ENCODE peak calls at places on chromosome 20, in nine cellular contexts. One of them, this sample, is unnamed. For H3K36me3, the result is how much of the 10 kb centered on the place peaks cover.

GRCh38 chr20:3687655-3688054 is 5.8 kb upstream of the ADAM33 start:
- DNase-seq in cardiac muscle cell: no peak
- DNase-seq in lower lobe of right lung: no peak
- DNase-seq in transverse colon: no peak
- DNase-seq in adrenal gland: no peak
- DNase-seq in ovary: no peak
- DNase-seq in HCT116: peak
- DNase-seq in CD8-positive, alpha-beta T cell: no peak
- DNase-seq in pancreas: no peak
- DNase-seq in this sample: peak

GRCh38 chr20:36314734-36315544 is 8.8 kb downstream of the DLGAP4 start:
- DNase-seq in adrenal gland: no peak
- DNase-seq in HCT116: no peak
- DNase-seq in CD8-positive, alpha-beta T cell: no peak
- DNase-seq in pancreas: no peak
- DNase-seq in transverse colon: no peak
- DNase-seq in ovary: no peak
- DNase-seq in cardiac muscle cell: no peak
- DNase-seq in lower lobe of right lung: no peak
- DNase-seq in this sample: no peak

GRCh38 chr20:1918766-1919165 is 23.6 kb downstream of the SIRPA start:
- DNase-seq in CD8-positive, alpha-beta T cell: no peak
- DNase-seq in transverse colon: no peak
- DNase-seq in ovary: no peak
- DNase-seq in lower lobe of right lung: no peak
- DNase-seq in HCT116: no peak
- DNase-seq in pancreas: no peak
- DNase-seq in cardiac muscle cell: no peak
- DNase-seq in adrenal gland: no peak
- DNase-seq in this sample: no peak

GRCh38 chr20:55888655-55889054 is 116.7 kb downstream of the CBLN4 start:
- DNase-seq in transverse colon: no peak
- DNase-seq in lower lobe of right lung: no peak
- DNase-seq in cardiac muscle cell: no peak
- DNase-seq in adrenal gland: no peak
- DNase-seq in pancreas: no peak
- DNase-seq in ovary: no peak
- DNase-seq in HCT116: no peak
- DNase-seq in CD8-positive, alpha-beta T cell: no peak
- DNase-seq in this sample: no peak

GRCh38 chr20:43032459-43032858 is 157.2 kb downstream of the PTPRT start:
- DNase-seq in transverse colon: no peak
- DNase-seq in HCT116: no peak
- DNase-seq in ovary: no peak
- DNase-seq in cardiac muscle cell: no peak
- DNase-seq in lower lobe of right lung: no peak
- DNase-seq in CD8-positive, alpha-beta T cell: no peak
- DNase-seq in adrenal gland: no peak
- DNase-seq in pancreas: no peak
- DNase-seq in this sample: no peak

GRCh38 chr20:44028868-44029847 is 114.5 kb downstream of the TOX2 start:
- DNase-seq in ovary: no peak
- DNase-seq in HCT116: no peak
- DNase-seq in pancreas: no peak
- DNase-seq in adrenal gland: peak
- DNase-seq in cardiac muscle cell: no peak
- DNase-seq in lower lobe of right lung: no peak
- DNase-seq in transverse colon: no peak
- DNase-seq in CD8-positive, alpha-beta T cell: no peak
- DNase-seq in this sample: no peak

GRCh38 chr20:48455606-48456360 is 372.0 kb downstream of the PREX1 start:
- DNase-seq in CD8-positive, alpha-beta T cell: no peak
- DNase-seq in pancreas: no peak
- DNase-seq in adrenal gland: no peak
- DNase-seq in HCT116: no peak
- DNase-seq in lower lobe of right lung: no peak
- DNase-seq in ovary: no peak
- DNase-seq in cardiac muscle cell: peak
- DNase-seq in transverse colon: no peak
- DNase-seq in this sample: no peak

GRCh38 chr20:22652685-22653568 is 68.6 kb upstream of the FOXA2 start:
- DNase-seq in CD8-positive, alpha-beta T cell: no peak
- DNase-seq in HCT116: no peak
- DNase-seq in cardiac muscle cell: no peak
- DNase-seq in lower lobe of right lung: no peak
- DNase-seq in transverse colon: no peak
- DNase-seq in pancreas: no peak
- DNase-seq in adrenal gland: no peak
- DNase-seq in ovary: no peak
- DNase-seq in this sample: no peak

GRCh38 chr20:23237166-23237565 is 113.4 kb upstream of the NXT1 start:
- DNase-seq in transverse colon: no peak
- DNase-seq in lower lobe of right lung: no peak
- DNase-seq in adrenal gland: no peak
- DNase-seq in cardiac muscle cell: no peak
- DNase-seq in ovary: no peak
- DNase-seq in pancreas: no peak
- DNase-seq in HCT116: no peak
- DNase-seq in CD8-positive, alpha-beta T cell: no peak
- DNase-seq in this sample: no peak

GRCh38 chr20:62141397-62142251 is 1.6 kb downstream of the PSMA7 start:
- DNase-seq in ovary: no peak
- DNase-seq in adrenal gland: no peak
- DNase-seq in CD8-positive, alpha-beta T cell: peak
- DNase-seq in lower lobe of right lung: no peak
- DNase-seq in pancreas: peak
- DNase-seq in HCT116: no peak
- DNase-seq in cardiac muscle cell: peak
- DNase-seq in transverse colon: no peak
- DNase-seq in this sample: no peak

GRCh38 chr20:49281059-49281912 is 3.4 kb upstream of the ZNFX1 start:
- DNase-seq in ovary: no peak
- DNase-seq in transverse colon: no peak
- DNase-seq in HCT116: no peak
- DNase-seq in pancreas: no peak
- DNase-seq in CD8-positive, alpha-beta T cell: no peak
- DNase-seq in cardiac muscle cell: no peak
- DNase-seq in lower lobe of right lung: no peak
- DNase-seq in adrenal gland: no peak
- DNase-seq in this sample: no peak

GRCh38 chr20:17646209-17646717 is 35.8 kb downstream of the RRBP1 start:
- DNase-seq in pancreas: no peak
- DNase-seq in lower lobe of right lung: peak
- DNase-seq in HCT116: no peak
- DNase-seq in cardiac muscle cell: no peak
- DNase-seq in adrenal gland: peak
- DNase-seq in transverse colon: no peak
- DNase-seq in ovary: peak
- DNase-seq in CD8-positive, alpha-beta T cell: no peak
- DNase-seq in this sample: no peak

GRCh38 chr20:17468073-17468840 is 62.9 kb downstream of the BFSP1 start:
- DNase-seq in transverse colon: no peak
- DNase-seq in pancreas: no peak
- DNase-seq in ovary: no peak
- DNase-seq in CD8-positive, alpha-beta T cell: no peak
- DNase-seq in HCT116: no peak
- DNase-seq in lower lobe of right lung: no peak
- DNase-seq in cardiac muscle cell: no peak
- DNase-seq in adrenal gland: no peak
- DNase-seq in this sample: no peak

GRCh38 chr20:38084425-38084951 is 50.9 kb downstream of the RPRD1B start:
- DNase-seq in adrenal gland: no peak
- DNase-seq in pancreas: no peak
- DNase-seq in HCT116: no peak
- DNase-seq in transverse colon: no peak
- DNase-seq in CD8-positive, alpha-beta T cell: no peak
- DNase-seq in lower lobe of right lung: no peak
- DNase-seq in ovary: no peak
- DNase-seq in cardiac muscle cell: peak
- DNase-seq in this sample: no peak

GRCh38 chr20:32231245-32231644 is 23.6 kb downstream of the POFUT1 start:
- DNase-seq in pancreas: no peak
- DNase-seq in CD8-positive, alpha-beta T cell: no peak
- DNase-seq in transverse colon: no peak
- DNase-seq in adrenal gland: no peak
- DNase-seq in HCT116: no peak
- DNase-seq in lower lobe of right lung: no peak
- DNase-seq in cardiac muscle cell: no peak
- DNase-seq in ovary: no peak
- DNase-seq in this sample: no peak

GRCh38 chr20:35886537-35886936 is 67.8 kb downstream of the SCAND1 start:
- DNase-seq in HCT116: no peak
- DNase-seq in CD8-positive, alpha-beta T cell: no peak
- DNase-seq in cardiac muscle cell: peak
- DNase-seq in transverse colon: no peak
- DNase-seq in adrenal gland: peak
- DNase-seq in lower lobe of right lung: no peak
- DNase-seq in ovary: no peak
- DNase-seq in pancreas: no peak
- DNase-seq in this sample: no peak

GRCh38 chr20:62142252-62143117 is 709 bp downstream of the PSMA7 start:
- DNase-seq in cardiac muscle cell: peak
- DNase-seq in CD8-positive, alpha-beta T cell: no peak
- DNase-seq in pancreas: peak
- DNase-seq in ovary: peak
- DNase-seq in HCT116: no peak
- DNase-seq in transverse colon: peak
- DNase-seq in lower lobe of right lung: no peak
- DNase-seq in adrenal gland: no peak
- DNase-seq in this sample: no peak

GRCh38 chr20:38123021-38123587 is 42.0 kb downstream of the TGM2 start:
- DNase-seq in ovary: peak
- DNase-seq in transverse colon: no peak
- DNase-seq in adrenal gland: peak
- DNase-seq in CD8-positive, alpha-beta T cell: no peak
- DNase-seq in cardiac muscle cell: no peak
- DNase-seq in HCT116: no peak
- DNase-seq in pancreas: no peak
- DNase-seq in lower lobe of right lung: peak
- DNase-seq in this sample: no peak

GRCh38 chr20:8809107-8809953 is 259.6 kb upstream of the PLCB4 start:
- DNase-seq in CD8-positive, alpha-beta T cell: no peak
- DNase-seq in HCT116: no peak
- DNase-seq in cardiac muscle cell: no peak
- DNase-seq in pancreas: peak
- DNase-seq in lower lobe of right lung: no peak
- DNase-seq in ovary: no peak
- DNase-seq in transverse colon: no peak
- DNase-seq in adrenal gland: no peak
- DNase-seq in this sample: no peak

GRCh38 chr20:58011106-58011946 is 217.1 kb downstream of the ANKRD60 start:
- DNase-seq in pancreas: no peak
- DNase-seq in transverse colon: no peak
- DNase-seq in adrenal gland: no peak
- DNase-seq in HCT116: no peak
- DNase-seq in cardiac muscle cell: no peak
- DNase-seq in ovary: no peak
- DNase-seq in CD8-positive, alpha-beta T cell: no peak
- DNase-seq in lower lobe of right lung: peak
- DNase-seq in this sample: no peak
- H3K36me3 ChIP-seq in pancreas: under half
- H3K36me3 ChIP-seq in transverse colon: under half
- H3K36me3 ChIP-seq in adrenal gland: under half
- H3K36me3 ChIP-seq in HCT116: under half
- H3K36me3 ChIP-seq in cardiac muscle cell: under half
- H3K36me3 ChIP-seq in ovary: under half
- H3K36me3 ChIP-seq in CD8-positive, alpha-beta T cell: under half
- H3K36me3 ChIP-seq in lower lobe of right lung: under half
- H3K36me3 ChIP-seq in this sample: under half

DNA sequence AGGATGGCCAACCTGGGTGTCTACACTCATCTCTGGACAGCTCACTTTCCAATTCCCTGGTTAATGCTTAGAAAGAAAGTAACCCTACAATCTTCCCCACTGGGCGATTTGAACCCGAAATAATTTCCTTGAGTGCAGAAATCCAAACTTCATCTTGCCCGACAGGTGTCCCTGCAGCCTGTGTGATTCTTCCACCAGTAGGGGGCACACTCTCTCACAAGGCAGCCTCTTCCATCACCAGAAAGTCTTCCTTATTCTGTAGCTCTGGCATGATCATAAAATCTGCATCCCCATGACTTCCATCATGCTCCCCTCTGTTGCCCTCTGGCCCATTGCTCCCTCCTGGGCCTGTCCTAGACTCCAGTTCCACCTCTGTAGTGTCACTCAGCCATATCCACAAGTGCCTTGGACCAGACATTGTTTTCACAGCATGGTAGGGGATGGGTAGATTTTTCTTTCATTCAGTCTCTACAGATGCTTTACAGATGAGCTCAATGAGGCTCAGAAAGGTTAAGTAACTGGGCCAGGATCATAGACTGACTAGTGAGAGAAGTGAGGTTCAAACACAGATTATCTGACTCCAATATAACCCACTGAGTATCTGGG is 170.4 kb upstream of the SPTLC3 start:
- DNase-seq in HCT116: no peak
- DNase-seq in cardiac muscle cell: no peak
- DNase-seq in adrenal gland: no peak
- DNase-seq in pancreas: no peak
- DNase-seq in transverse colon: no peak
- DNase-seq in ovary: no peak
- DNase-seq in lower lobe of right lung: no peak
- DNase-seq in CD8-positive, alpha-beta T cell: no peak
- DNase-seq in this sample: no peak
- TF ChIP-seq CTCF in HCT116: peak
- TF ChIP-seq CTCF in cardiac muscle cell: peak
- TF ChIP-seq CTCF in adrenal gland: no peak
- TF ChIP-seq CTCF in pancreas: no peak
- TF ChIP-seq CTCF in transverse colon: no peak
- TF ChIP-seq CTCF in ovary: no peak
- TF ChIP-seq CTCF in lower lobe of right lung: peak
- TF ChIP-seq CTCF in CD8-positive, alpha-beta T cell: no peak
- TF ChIP-seq CTCF in this sample: peak

GRCh38 chr20:50591233-50591852 is 81.2 kb downstream of the PTPN1 start:
- DNase-seq in cardiac muscle cell: no peak
- DNase-seq in adrenal gland: no peak
- DNase-seq in HCT116: no peak
- DNase-seq in lower lobe of right lung: no peak
- DNase-seq in pancreas: no peak
- DNase-seq in ovary: no peak
- DNase-seq in CD8-positive, alpha-beta T cell: no peak
- DNase-seq in transverse colon: no peak
- DNase-seq in this sample: no peak
- H3K36me3 ChIP-seq in cardiac muscle cell: under half
- H3K36me3 ChIP-seq in adrenal gland: under half
- H3K36me3 ChIP-seq in HCT116: under half
- H3K36me3 ChIP-seq in lower lobe of right lung: under half
- H3K36me3 ChIP-seq in pancreas: under half
- H3K36me3 ChIP-seq in ovary: under half
- H3K36me3 ChIP-seq in CD8-positive, alpha-beta T cell: under half
- H3K36me3 ChIP-seq in transverse colon: under half
- H3K36me3 ChIP-seq in this sample: under half

DNA sequence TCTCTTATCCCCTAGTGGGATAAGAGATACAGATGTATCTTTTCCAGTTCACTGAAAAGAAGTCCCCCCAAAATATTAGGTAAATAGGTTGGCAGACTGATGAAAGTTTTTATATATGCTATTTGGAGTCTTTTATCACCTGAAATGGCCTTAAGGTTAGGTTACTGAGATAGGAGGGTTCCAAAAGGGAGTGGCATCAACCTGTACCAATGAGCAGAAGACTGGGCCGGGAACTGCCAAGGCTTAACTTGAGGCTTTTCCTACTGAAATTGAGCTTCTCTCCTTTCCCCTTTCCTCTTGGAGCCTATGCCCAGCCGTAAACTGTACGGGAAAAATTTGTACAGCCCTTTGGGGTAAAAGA is 42.0 kb downstream of the EIF2S2 start:
- DNase-seq in transverse colon: no peak
- DNase-seq in pancreas: no peak
- DNase-seq in HCT116: no peak
- DNase-seq in adrenal gland: no peak
- DNase-seq in cardiac muscle cell: no peak
- DNase-seq in CD8-positive, alpha-beta T cell: no peak
- DNase-seq in lower lobe of right lung: no peak
- DNase-seq in ovary: no peak
- DNase-seq in this sample: no peak
- TF ChIP-seq CTCF in transverse colon: no peak
- TF ChIP-seq CTCF in pancreas: no peak
- TF ChIP-seq CTCF in HCT116: no peak
- TF ChIP-seq CTCF in adrenal gland: no peak
- TF ChIP-seq CTCF in cardiac muscle cell: no peak
- TF ChIP-seq CTCF in CD8-positive, alpha-beta T cell: peak
- TF ChIP-seq CTCF in lower lobe of right lung: no peak
- TF ChIP-seq CTCF in ovary: no peak
- TF ChIP-seq CTCF in this sample: no peak

This sample was measured in kidney epithelial cell.